ENCODE peak calls at places on chromosomes 16 and 17, in four cellular contexts. V is stomach, G is MM.1S, O is IMR-90. I is an unnamed sample.

GRCh38 chr17:17491546-17491988 is 4.6 kb downstream of the RASD1 start:
- DNase-seq in V (no peak), G (no peak), O (no peak), I (no peak)

GRCh38 chr17:50046667-50047066 is 9.2 kb upstream of the ITGA3 start:
- DNase-seq in V (no peak), G (no peak), O (no peak), I (no peak)

GRCh38 chr17:58275417-58275816 is 5.3 kb downstream of the MPO start:
- DNase-seq in V (no peak), G (no peak), O (no peak), I (no peak)

GRCh38 chr16:66342294-66342900 is 24.1 kb upstream of the CDH5 start:
- DNase-seq in V (no peak), G (no peak), O (no peak), I (no peak)

GRCh38 chr16:55294947-55295346 is 29.1 kb upstream of the IRX6 start:
- DNase-seq in V (no peak), G (no peak), O (no peak), I (no peak)

GRCh38 chr17:8096541-8096940 is 9.0 kb upstream of the ALOX12B start:
- DNase-seq in V (no peak), G (no peak), O (no peak), I (no peak)

GRCh38 chr17:12261354-12261753 is 240.7 kb downstream of the MAP2K4 start:
- DNase-seq in V (no peak), G (no peak), O (no peak), I (no peak)

GRCh38 chr17:312476-313148 is 40.0 kb downstream of the RPH3AL start:
- DNase-seq in V (no peak), G (no peak), O (no peak), I (peak; percentile 42)

GRCh38 chr17:70882504-70882903 is 713.2 kb downstream of the KCNJ2 start:
- DNase-seq in V (no peak), G (no peak), O (no peak), I (no peak)

GRCh38 chr17:79922798-79923197 is 83.6 kb upstream of the CBX4 start:
- DNase-seq in V (no peak), G (no peak), O (no peak), I (no peak)

GRCh38 chr17:7631398-7632380 is 1.8 kb downstream of the SHBG start:
- DNase-seq in V (no peak), G (no peak), O (no peak), I (no peak)

GRCh38 chr16:75477680-75478473 is 13.4 kb upstream of the TMEM170A start:
- DNase-seq in V (no peak), G (no peak), O (no peak), I (no peak)

GRCh38 chr17:47797797-47798196 is 23.8 kb downstream of the OSBPL7 start:
- DNase-seq in V (no peak), G (peak; percentile 35), O (no peak), I (no peak)

GRCh38 chr16:58026139-58026704 is 668 bp downstream of the MMP15 start:
- DNase-seq in V (peak; percentile 66), G (no peak), O (peak; percentile 17), I (peak; percentile 69)

GRCh38 chr17:77667478-77667877 is 291.0 kb upstream of the TNRC6C start:
- DNase-seq in V (no peak), G (no peak), O (no peak), I (no peak)

GRCh38 chr16:57041182-57042156 is 50.9 kb upstream of the CPNE2 start:
- DNase-seq in V (peak; percentile 43), G (peak; percentile 61), O (no peak), I (no peak)

GRCh38 chr16:11957591-11958395 is 7.2 kb upstream of the TNFRSF17 start:
- DNase-seq in V (no peak), G (no peak), O (peak; percentile 13), I (no peak)

GRCh38 chr16:67170168-67170947 is at the start of gene NOL3:
- DNase-seq in V (peak; percentile 84), G (peak; percentile 81), O (peak; percentile 76), I (peak; percentile 88)

GRCh38 chr17:12402963-12403622 is 262.6 kb upstream of the MYOCD start:
- DNase-seq in V (no peak), G (no peak), O (peak; percentile 97), I (no peak)

GRCh38 chr17:8832711-8833352 is 33.7 kb upstream of the MFSD6L start:
- DNase-seq in V (no peak), G (no peak), O (no peak), I (peak; percentile 57)

GRCh38 chr16:12350945-12351344 is 374.4 kb downstream of the SNX29 start:
- DNase-seq in V (no peak), G (no peak), O (no peak), I (no peak)

GRCh38 chr17:17054636-17055035 is 12.4 kb downstream of the MPRIP start:
- DNase-seq in V (peak; percentile 4), G (no peak), O (no peak), I (no peak)

GRCh38 chr17:79797492-79798295 is 817 bp upstream of the CBX8 start:
- DNase-seq in V (no peak), G (peak; percentile 36), O (no peak), I (no peak)

GRCh38 chr16:68031951-68032350 is 8.9 kb downstream of the DUS2 start:
- DNase-seq in V (no peak), G (no peak), O (no peak), I (no peak)

GRCh38 chr17:83175551-83176271 is 96.3 kb downstream of the METRNL start:
- DNase-seq in V (no peak), G (no peak), O (no peak), I (no peak)

GRCh38 chr17:40485851-40486512 is 15.4 kb downstream of the TNS4 start:
- DNase-seq in V (no peak), G (no peak), O (peak; percentile 100), I (no peak)

GRCh38 chr16:80449332-80449731 is 91.5 kb upstream of the DYNLRB2 start:
- DNase-seq in V (no peak), G (no peak), O (no peak), I (no peak)

GRCh38 chr16:28151180-28151579 is 60.6 kb downstream of the XPO6 start:
- DNase-seq in V (no peak), G (no peak), O (no peak), I (no peak)

GRCh38 chr17:4950075-4950756 is 703 bp upstream of the ENO3 start:
- DNase-seq in V (peak; percentile 61), G (peak; percentile 52), O (no peak), I (peak; percentile 80)

GRCh38 chr17:39800540-39800939 is 62.8 kb downstream of the GRB7 start:
- DNase-seq in V (no peak), G (peak; percentile 90), O (no peak), I (no peak)

GRCh38 chr17:6700948-6701307 is 12.2 kb downstream of the SLC13A5 start:
- DNase-seq in V (no peak), G (no peak), O (no peak), I (no peak)

DNA sequence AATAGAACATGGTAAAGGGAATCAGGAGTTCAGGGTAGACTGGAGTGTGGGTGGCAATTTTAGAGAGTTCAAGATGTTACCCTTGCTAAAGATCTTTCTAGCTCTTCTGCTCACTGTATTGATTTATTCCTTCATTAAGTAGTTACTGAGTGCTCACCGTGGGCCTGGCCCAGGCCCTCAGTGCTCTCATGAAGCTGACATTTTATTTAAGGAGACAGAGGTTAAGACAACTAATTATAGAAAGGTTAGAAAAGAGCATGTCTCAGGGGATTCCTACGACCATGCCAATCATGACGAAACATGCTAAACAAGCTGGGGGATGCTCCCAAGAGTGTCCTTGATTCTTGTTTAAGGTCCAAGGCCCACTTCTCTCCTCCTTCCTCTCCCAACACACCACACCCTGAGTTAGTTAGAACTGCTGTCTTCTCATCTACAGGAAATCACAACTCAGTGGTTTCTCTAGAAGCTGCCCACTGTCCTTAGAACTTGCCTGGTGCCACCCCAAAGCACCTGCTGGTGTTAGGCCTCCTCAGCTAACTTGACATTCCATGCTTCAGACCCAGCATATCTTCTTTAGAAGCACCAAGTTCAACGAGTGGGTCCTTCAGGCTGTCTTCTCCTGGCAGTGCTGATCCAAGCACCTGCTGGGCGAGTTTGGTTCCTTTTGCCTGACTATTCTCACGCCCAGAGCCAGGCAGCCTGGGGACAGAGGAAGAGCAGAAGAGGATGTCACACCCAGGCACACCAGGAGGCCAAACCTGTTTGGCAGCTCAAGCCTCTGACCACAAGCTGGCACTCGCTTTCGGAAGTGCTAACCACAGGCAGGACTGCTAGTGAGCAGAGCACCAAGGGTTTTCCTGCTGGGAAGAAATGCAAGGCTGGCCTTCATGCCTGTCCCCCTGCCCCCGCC is 78.9 kb downstream of the GAS7 start:
- DNase-seq in V (peak; percentile 49), G (peak; percentile 52), O (no peak), I (peak; percentile 81)
- H3K4me1 ChIP-seq in V (peaks cover 72% of the 10 kb centered on the region), G (peaks cover 11% of the 10 kb centered on the region), O (peaks cover 27% of the 10 kb centered on the region), I (peaks cover 55% of the 10 kb centered on the region)

DNA sequence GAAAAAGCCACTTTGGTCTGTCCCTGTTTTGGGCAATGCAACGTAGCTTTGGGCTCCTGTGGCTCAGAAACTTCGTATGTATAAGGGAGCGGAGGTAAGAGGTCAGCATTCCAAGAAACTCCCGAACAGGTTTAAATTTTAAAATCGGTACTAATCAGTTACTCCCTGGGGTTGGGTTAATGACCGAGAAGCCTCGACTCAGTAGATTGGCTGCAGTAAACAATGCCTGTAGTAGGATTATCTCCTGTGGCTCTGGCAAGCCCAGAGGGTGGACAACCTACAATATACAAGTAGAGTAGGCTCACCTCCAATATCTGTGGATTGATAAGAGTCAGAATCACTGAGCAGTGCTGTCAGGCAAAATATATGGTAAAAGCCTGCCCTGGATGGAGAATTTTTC is 1.6 kb upstream of the GNA13 start:
- DNase-seq in V (no peak), G (no peak), O (no peak), I (no peak)
- H3K27ac ChIP-seq in V (peak overlapping the region; percentile 98), G (no peak overlapping the region), O (no peak overlapping the region), I (peak overlapping the region; percentile 98)

GRCh38 chr17:42459256-42459982 is 741 bp downstream of the ATP6V0A1 start:
- DNase-seq in V (peak; percentile 40), G (peak; percentile 26), O (peak; percentile 69), I (peak; percentile 64)

GRCh38 chr17:42453544-42453943 is 5.1 kb upstream of the ATP6V0A1 start:
- DNase-seq in V (no peak), G (no peak), O (no peak), I (no peak)

GRCh38 chr17:42457107-42457787 is 1.4 kb upstream of the ATP6V0A1 start:
- DNase-seq in V (no peak), G (peak; percentile 23), O (no peak), I (no peak)

GRCh38 chr17:42458497-42459255 is at the start of gene ATP6V0A1:
- DNase-seq in V (peak; percentile 96), G (peak; percentile 85), O (peak; percentile 81), I (peak; percentile 96)

GRCh38 chr17:42456223-42457106 is 2.2 kb upstream of the ATP6V0A1 start:
- DNase-seq in V (no peak), G (peak; percentile 70), O (peak; percentile 83), I (no peak)
- H3K4me3 ChIP-seq in V (no peak overlapping the region), G (peak overlapping the region; percentile 40), O (no peak overlapping the region), I (peak overlapping the region; percentile 31)

GRCh38 chr16:85571563-85571812 is 41.6 kb upstream of the GSE1 start:
- DNase-seq in V (no peak), G (peak; percentile 6), O (no peak), I (no peak)
- H3K4me1 ChIP-seq in V (peaks cover 99% of the 10 kb centered on the region), G (peaks cover 28% of the 10 kb centered on the region), O (peaks cover 20% of the 10 kb centered on the region), I (peaks cover 93% of the 10 kb centered on the region)

GRCh38 chr16:912684-913613 is 57.8 kb downstream of the LMF1 start:
- DNase-seq in V (peak; percentile 80), G (no peak), O (no peak), I (no peak)
- H3K27ac ChIP-seq in V (no peak overlapping the region), G (no peak overlapping the region), O (no peak overlapping the region), I (no peak overlapping the region)

I was measured in lower lobe of right lung.